ENCODE peak calls at places on chromosomes 4 and X, in nine cellular contexts. Y is coronary artery, S is AG10803, V is fibroblast of lung, U is mucosa of descending colon, J is fibroblast of pulmonary artery, Q is AG04450, D is GM13977, B is brain microvascular endothelial cell. H is an unnamed sample.

GRCh38 chrX:119181491-119181890 is 53.9 kb upstream of the KIAA1210 start:
- DNase-seq in Y (no peak), S (no peak), V (no peak), U (peak), J (peak), Q (no peak), D (no peak), B (no peak), H (no peak)

GRCh38 chr4:74032064-74032463 is 6.4 kb downstream of the CXCL3 start:
- DNase-seq in Y (no peak), S (peak), V (no peak), U (no peak), J (peak), Q (no peak), D (no peak), B (no peak), H (no peak)

GRCh38 chr4:41281038-41281634 is 24.4 kb downstream of the UCHL1 start:
- DNase-seq in Y (no peak), S (peak), V (peak), U (no peak), J (peak), Q (no peak), D (peak), B (peak), H (no peak)

GRCh38 chr4:7193040-7193958 is 961 bp downstream of the SORCS2 start:
- DNase-seq in Y (peak), S (no peak), V (no peak), U (no peak), J (no peak), Q (no peak), D (no peak), B (no peak), H (no peak)

GRCh38 chr4:11428701-11429571 is at the start of gene HS3ST1:
- DNase-seq in Y (peak), S (no peak), V (peak), U (peak), J (peak), Q (no peak), D (peak), B (peak), H (peak)

GRCh38 chrX:48972214-48973164 is 845 bp upstream of the KCND1 start:
- DNase-seq in Y (no peak), S (peak), V (peak), U (peak), J (peak), Q (no peak), D (peak), B (peak), H (no peak)

GRCh38 chrX:41449615-41450014 is 2.5 kb downstream of the NYX start:
- DNase-seq in Y (no peak), S (peak), V (peak), U (no peak), J (no peak), Q (no peak), D (no peak), B (no peak), H (no peak)

GRCh38 chrX:17459596-17459995 is 84.6 kb downstream of the NHS start:
- DNase-seq in Y (no peak), S (peak), V (peak), U (no peak), J (peak), Q (no peak), D (no peak), B (peak), H (no peak)

GRCh38 chr4:61590881-61591280 is 390.8 kb downstream of the ADGRL3 start:
- DNase-seq in Y (no peak), S (no peak), V (no peak), U (no peak), J (no peak), Q (no peak), D (no peak), B (no peak), H (no peak)
- TF ChIP-seq CTCF in Y (no peak), S (no peak), V (no peak), U (no peak), J (peak), Q (peak), D (peak), B (peak), H (no peak)

GRCh38 chr4:132592340-132592739 is 556.8 kb upstream of the PCDH10 start:
- DNase-seq in Y (no peak), S (no peak), V (no peak), U (no peak), J (no peak), Q (no peak), D (no peak), B (no peak), H (no peak)
- TF ChIP-seq CTCF in Y (no peak), S (no peak), V (no peak), U (no peak), J (no peak), Q (no peak), D (no peak), B (no peak), H (no peak)

GRCh38 chr4:179871726-179872125 is 2371.5 kb upstream of the TENM3 start:
- DNase-seq in Y (no peak), S (no peak), V (no peak), U (no peak), J (no peak), Q (no peak), D (no peak), B (no peak), H (no peak)

GRCh38 chr4:179872751-179873150 is 2370.5 kb upstream of the TENM3 start:
- DNase-seq in Y (no peak), S (no peak), V (no peak), U (no peak), J (no peak), Q (no peak), D (no peak), B (no peak), H (no peak)

DNA sequence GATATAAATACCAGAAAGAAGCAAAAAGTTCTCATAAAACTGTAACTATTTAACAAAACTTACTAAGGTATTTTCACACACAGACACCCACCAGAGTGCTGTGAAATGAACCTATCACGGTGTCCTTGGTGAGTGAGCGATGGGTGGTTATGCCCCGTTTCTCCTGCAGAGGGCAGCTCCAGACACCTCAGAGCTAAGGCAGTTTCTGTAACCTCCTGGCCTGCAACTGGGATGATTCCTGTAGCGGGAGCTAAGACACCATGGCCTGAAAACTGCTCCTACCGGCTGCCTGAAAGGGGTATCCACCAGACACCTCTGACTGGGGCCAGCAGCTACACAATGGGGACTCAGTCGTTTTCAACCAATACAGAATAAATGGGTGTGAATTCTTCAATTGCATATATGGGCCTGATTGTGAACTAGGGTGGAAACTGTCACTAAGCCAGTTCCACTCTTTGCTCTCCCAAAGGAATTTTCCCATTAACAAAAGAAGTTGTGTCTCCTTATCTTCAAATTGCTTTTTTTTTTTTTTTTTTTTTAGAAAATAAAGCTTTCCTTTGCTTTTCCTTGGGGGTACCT is 2375.8 kb upstream of the TENM3 start:
- DNase-seq in Y (no peak), S (no peak), V (peak), U (peak), J (no peak), Q (peak), D (peak), B (peak), H (no peak)
- TF ChIP-seq CTCF in Y (peak), S (no peak), V (no peak), U (peak), J (peak), Q (peak), D (peak), B (peak), H (peak)

DNA sequence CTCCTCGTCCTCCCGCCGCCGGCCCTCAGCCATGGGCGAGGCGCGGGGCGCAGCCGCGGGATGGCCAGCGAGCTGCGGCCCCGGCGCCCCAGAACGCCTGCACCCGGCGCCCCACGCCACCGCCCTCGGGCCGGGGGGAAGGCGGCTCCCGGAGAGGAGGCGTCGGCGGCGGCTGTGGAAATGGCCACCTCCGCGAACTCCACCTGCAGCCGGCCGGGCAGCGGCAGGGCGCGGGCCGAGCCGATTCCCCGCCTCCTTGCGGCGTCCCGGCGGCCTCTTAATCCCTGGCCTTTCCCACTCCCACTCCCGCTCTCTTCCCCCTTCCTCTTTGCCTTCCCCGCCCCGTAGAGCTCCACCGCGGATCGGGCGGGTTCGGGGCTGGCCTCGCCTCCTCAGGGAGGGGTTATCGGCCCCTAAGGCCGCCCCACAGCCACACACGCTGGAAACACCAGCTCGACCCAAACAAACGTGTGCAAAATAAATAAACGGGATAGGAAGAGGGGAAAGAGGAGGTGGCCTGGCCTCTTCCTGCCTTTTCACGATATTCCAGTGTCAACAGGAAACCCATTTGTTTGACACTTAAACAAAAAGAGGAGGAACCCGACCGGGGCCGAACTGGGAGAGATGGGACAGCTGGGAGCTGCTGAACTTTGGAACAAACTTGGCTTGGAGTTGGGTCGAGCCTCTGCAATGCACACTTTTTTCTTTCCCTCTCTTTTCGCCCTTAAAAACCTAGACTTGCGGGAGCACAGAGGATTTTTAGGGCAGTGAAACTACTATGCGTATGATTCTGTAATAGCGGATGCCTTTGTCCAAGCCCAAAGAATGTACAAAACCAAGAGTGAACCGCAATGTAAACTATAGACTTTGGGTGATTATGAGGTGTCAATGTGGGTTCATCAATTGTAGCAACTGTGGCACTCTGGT is at the start of gene SH3D19:
- DNase-seq in Y (peak), S (peak), V (peak), U (peak), J (peak), Q (no peak), D (peak), B (peak), H (peak)
- TF ChIP-seq CTCF in Y (no peak), S (no peak), V (no peak), U (no peak), J (no peak), Q (no peak), D (no peak), B (no peak), H (no peak)

DNA sequence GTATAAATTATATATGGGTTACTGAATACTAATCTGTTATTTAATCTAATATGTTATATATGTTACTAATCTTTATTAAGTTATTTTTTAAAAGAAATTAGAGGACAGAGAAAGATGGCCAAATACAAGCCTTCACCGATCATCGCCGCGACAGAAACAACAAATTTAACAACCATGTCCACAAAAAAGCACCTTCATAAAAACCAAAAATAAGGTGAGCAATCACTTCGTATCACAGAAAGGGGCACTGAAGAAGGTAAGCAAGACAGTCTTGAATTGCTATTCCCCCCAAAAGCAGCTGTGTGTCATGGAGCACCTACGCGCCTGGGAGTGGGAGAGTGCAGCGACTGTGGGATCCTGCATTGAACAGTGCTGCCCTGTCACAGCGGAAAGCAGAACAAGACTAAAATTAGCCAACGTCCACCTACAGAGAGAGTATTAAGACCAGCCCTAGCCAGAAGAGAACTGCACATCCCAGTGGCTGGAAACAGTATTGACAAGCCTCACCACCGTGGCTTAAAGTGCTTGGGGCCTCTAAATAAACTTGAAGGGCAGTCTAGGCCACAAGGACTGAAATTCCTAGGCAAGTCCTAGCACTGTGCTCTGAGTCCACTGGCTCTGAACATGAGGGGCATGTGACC is 38.5 kb downstream of the LRBA start:
- DNase-seq in Y (no peak), S (no peak), V (no peak), U (no peak), J (no peak), Q (no peak), D (no peak), B (no peak), H (no peak)
- TF ChIP-seq CTCF in Y (no peak), S (no peak), V (no peak), U (no peak), J (no peak), Q (no peak), D (no peak), B (no peak), H (peak)